ENCODE peak calls at places on chromosomes 3 and 15, in four cellular contexts. P, D, R and M are unnamed samples.

GRCh38 chr3:56366641-56366984 is 101.7 kb downstream of the ERC2 start:
- DNase-seq in P (no peak), R (no peak), D (no peak), M (no peak)

GRCh38 chr15:33157636-33158035 is 36.9 kb downstream of the FMN1 start:
- DNase-seq in R (no peak), D (no peak), P (no peak), M (no peak)

GRCh38 chr3:189967254-189967865 is 153.3 kb downstream of the P3H2 start:
- DNase-seq in R (peak; percentile 83), D (no peak), P (no peak), M (no peak)

GRCh38 chr15:88748651-88749050 is 54.6 kb upstream of the ACAN start:
- DNase-seq in D (no peak), P (no peak), R (no peak), M (no peak)

GRCh38 chr3:16723994-16724393 is 118.8 kb upstream of the DAZL start:
- DNase-seq in D (no peak), P (no peak), R (no peak), M (no peak)

GRCh38 chr15:41827290-41827879 is 507 bp upstream of the JMJD7 start:
- DNase-seq in R (no peak), P (no peak), D (peak; percentile 44), M (peak; percentile 10)

GRCh38 chr3:29064085-29064484 is 216.8 kb upstream of the RBMS3 start:
- DNase-seq in P (no peak), D (no peak), R (no peak), M (no peak)

GRCh38 chr3:172708905-172709775 is 1.7 kb downstream of the NCEH1 start:
- DNase-seq in P (no peak), D (peak; percentile 23), R (no peak), M (no peak)

GRCh38 chr15:67085818-67086649 is 20.6 kb downstream of the SMAD3 start:
- DNase-seq in R (no peak), P (no peak), D (no peak), M (no peak)

GRCh38 chr3:30597131-30597768 is 9.2 kb upstream of the TGFBR2 start:
- DNase-seq in R (no peak), P (no peak), D (no peak), M (no peak)

GRCh38 chr3:196518999-196519737 is 4.0 kb upstream of the SMCO1 start:
- DNase-seq in P (no peak), R (peak; percentile 72), D (peak; percentile 60), M (peak; percentile 43)

GRCh38 chr3:29463306-29463705 is 182.4 kb downstream of the RBMS3 start:
- DNase-seq in P (no peak), D (no peak), R (no peak), M (no peak)

GRCh38 chr3:194328080-194328571 is 23.0 kb downstream of the CPN2 start:
- DNase-seq in D (no peak), R (no peak), P (no peak), M (no peak)

GRCh38 chr3:141109761-141110160 is 58.6 kb downstream of the SPSB4 start:
- DNase-seq in D (no peak), P (no peak), R (no peak), M (no peak)

GRCh38 chr3:130093741-130094391 is 12.2 kb downstream of the ALG1L2 start:
- DNase-seq in P (no peak), R (peak; percentile 7), D (peak; percentile 57), M (peak; percentile 6)

GRCh38 chr3:189132125-189132744 is 39.5 kb upstream of the TPRG1 start:
- DNase-seq in D (peak; percentile 59), P (no peak), R (peak; percentile 37), M (peak; percentile 60)

GRCh38 chr3:145519598-145520078 is 641.3 kb downstream of the PLOD2 start:
- DNase-seq in P (no peak), D (no peak), R (no peak), M (no peak)

GRCh38 chr3:112351036-112351435 is 18.1 kb downstream of the CD200 start:
- DNase-seq in P (no peak), D (no peak), R (no peak), M (no peak)

GRCh38 chr3:52144034-52144795 is 10.0 kb downstream of the POC1A start:
- DNase-seq in P (peak; percentile 81), D (peak; percentile 87), R (peak; percentile 94), M (peak; percentile 82)

GRCh38 chr3:115551091-115551490 is 72.2 kb upstream of the GAP43 start:
- DNase-seq in P (no peak), R (no peak), D (no peak), M (no peak)

GRCh38 chr3:56879453-56880224 is 77.9 kb upstream of the ARHGEF3 start:
- DNase-seq in P (no peak), R (no peak), D (no peak), M (no peak)

GRCh38 chr3:11059799-11060115 is 67.2 kb downstream of the SLC6A1 start:
- DNase-seq in R (no peak), P (no peak), D (no peak), M (no peak)
- TF ChIP-seq CTCF in R (no peak), P (no peak), D (no peak), M (no peak)

GRCh38 chr3:33642806-33643205 is 75.2 kb downstream of the CLASP2 start:
- DNase-seq in R (no peak), P (no peak), D (no peak), M (no peak)

GRCh38 chr3:33637482-33637881 is 80.6 kb downstream of the CLASP2 start:
- DNase-seq in P (no peak), D (no peak), R (no peak), M (no peak)

GRCh38 chr3:33644598-33644997 is 73.5 kb downstream of the CLASP2 start:
- DNase-seq in P (no peak), D (no peak), R (no peak), M (no peak)

GRCh38 chr3:33636125-33636855 is 81.8 kb downstream of the CLASP2 start:
- DNase-seq in R (peak; percentile 12), P (no peak), D (no peak), M (no peak)

DNA sequence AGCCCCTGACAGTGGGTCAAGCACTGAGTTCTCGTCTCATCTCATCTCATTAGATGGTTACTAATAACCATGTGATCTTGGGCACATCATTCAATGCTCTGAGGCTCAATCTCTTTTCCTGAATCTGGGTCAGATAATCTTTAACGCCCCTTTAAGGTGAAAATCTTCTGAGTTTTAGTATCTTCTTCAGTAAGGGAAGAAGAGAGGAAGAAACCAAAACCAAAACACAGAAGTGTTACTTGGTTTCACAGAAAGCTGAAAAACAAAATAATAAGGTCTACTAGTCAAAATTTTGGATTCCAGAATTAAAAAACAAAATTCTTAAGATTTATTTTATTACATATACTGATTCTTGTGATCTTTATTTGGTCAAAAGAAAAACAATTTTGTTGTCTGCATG is 78.2 kb downstream of the CLASP2 start:
- DNase-seq in P (no peak), D (no peak), R (no peak), M (no peak)
- H3K27me3 ChIP-seq in P (no peaks in the 10 kb centered on the region), D (no peaks in the 10 kb centered on the region), R (no peaks in the 10 kb centered on the region), M (no peaks in the 10 kb centered on the region)

GRCh38 chr3:73098873-73099272 is 37.4 kb downstream of the EBLN2 start:
- DNase-seq in D (no peak), R (no peak), P (no peak), M (no peak)

GRCh38 chr3:73098026-73098425 is 36.6 kb downstream of the EBLN2 start:
- DNase-seq in D (no peak), R (no peak), P (no peak), M (no peak)

GRCh38 chr3:73101916-73102315 is 40.5 kb downstream of the EBLN2 start:
- DNase-seq in R (no peak), P (no peak), D (no peak), M (no peak)

GRCh38 chr3:73096169-73096568 is 34.7 kb downstream of the EBLN2 start:
- DNase-seq in D (no peak), R (no peak), P (no peak), M (no peak)

DNA sequence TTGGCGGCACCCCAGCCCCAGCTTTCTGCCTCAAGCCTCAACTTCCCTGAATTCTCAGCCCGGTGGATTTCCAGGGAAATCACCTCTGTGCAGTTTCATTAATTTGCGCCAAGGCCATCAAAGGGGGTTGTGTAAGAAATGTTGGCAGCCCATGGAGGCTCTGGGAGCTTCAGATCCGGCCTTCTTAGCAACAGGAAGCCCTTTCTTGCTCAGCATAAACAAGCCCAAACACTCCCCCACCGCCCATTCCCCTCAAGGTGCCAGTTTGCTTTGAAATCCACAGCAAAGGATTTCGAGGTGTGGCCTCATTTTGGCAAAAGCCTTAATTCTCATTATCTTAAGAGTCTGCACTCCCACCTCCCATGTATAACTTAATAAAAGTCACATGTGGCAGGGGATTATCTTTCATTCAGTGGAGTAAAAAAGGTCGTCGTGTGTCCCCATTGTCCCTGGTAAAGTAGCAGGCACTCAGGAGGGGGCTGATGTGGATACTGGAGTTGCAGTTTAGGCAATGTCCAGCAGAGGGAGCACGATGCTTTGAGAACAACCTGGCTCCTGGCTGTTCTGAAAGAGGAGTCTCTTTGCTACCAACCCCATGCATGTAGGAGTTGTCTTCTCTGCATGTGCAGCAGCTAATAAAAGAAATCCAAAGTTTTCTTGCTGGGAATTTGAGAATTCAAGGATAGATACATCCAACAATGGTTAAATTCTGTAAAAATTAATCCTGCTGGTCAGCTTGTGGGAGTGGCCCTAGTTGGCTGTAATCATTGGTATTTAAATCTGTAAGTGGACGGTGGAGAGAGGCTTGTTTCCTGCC is 39.5 kb downstream of the EBLN2 start:
- DNase-seq in D (peak; percentile 88), R (peak; percentile 96), P (peak; percentile 66), M (peak; percentile 65)
- H3K27ac ChIP-seq in D (no peak overlapping the region), R (no peak overlapping the region), P (no peak overlapping the region), M (no peak overlapping the region)

GRCh38 chr15:74428970-74429783 is 4.6 kb downstream of the SEMA7A start:
- DNase-seq in R (no peak), D (no peak), P (no peak), M (no peak)
- TF ChIP-seq CTCF in R (no peak), D (no peak), P (no peak), M (no peak)

GRCh38 chr3:184234224-184234623 is 4.8 kb downstream of the VWA5B2 start:
- DNase-seq in R (no peak), D (no peak), P (no peak), M (no peak)
- H3K27me3 ChIP-seq in R (peaks cover 57% of the 10 kb centered on the region), D (peaks cover 44% of the 10 kb centered on the region), P (no peaks in the 10 kb centered on the region), M (peaks cover 40% of the 10 kb centered on the region)

GRCh38 chr3:192892981-192893827 is 24.5 kb downstream of the MB21D2 start:
- DNase-seq in R (peak; percentile 30), D (peak; percentile 39), P (no peak), M (peak; percentile 48)

GRCh38 chr3:192888121-192888520 is 29.5 kb downstream of the MB21D2 start:
- DNase-seq in D (no peak), R (no peak), P (no peak), M (no peak)

GRCh38 chr3:192889694-192890093 is 28.0 kb downstream of the MB21D2 start:
- DNase-seq in R (no peak), D (no peak), P (no peak), M (no peak)

GRCh38 chr3:192887701-192888100 is 30.0 kb downstream of the MB21D2 start:
- DNase-seq in P (no peak), D (no peak), R (no peak), M (no peak)

GRCh38 chr3:192890348-192891335 is 27.0 kb downstream of the MB21D2 start:
- DNase-seq in D (no peak), R (no peak), P (no peak), M (no peak)
- H3K27ac ChIP-seq in D (no peak overlapping the region), R (no peak overlapping the region), P (no peak overlapping the region), M (no peak overlapping the region)

GRCh38 chr3:161166051-161166450 is 55.1 kb upstream of the NMD3 start:
- DNase-seq in P (no peak), R (no peak), D (no peak), M (no peak)
- TF ChIP-seq CTCF in P (no peak), R (no peak), D (no peak), M (no peak)